ENCODE peak calls at places on chromosomes 13 and 19, in seven cellular contexts. One of them, this sample, is unnamed. For H3K9me3, the result is how much of the 10 kb centered on the place peaks cover.

GRCh38 chr13:51066091-51066831 is 44.8 kb downstream of the C13orf42 start:
- DNase-seq in pancreas: no peak
- DNase-seq in upper lobe of right lung: no peak
- DNase-seq in CD8-positive, alpha-beta T cell: no peak
- DNase-seq in heart left ventricle: peak
- DNase-seq in cardiac muscle cell: no peak
- DNase-seq in hepatocyte: no peak
- DNase-seq in this sample: no peak

GRCh38 chr13:95641961-95642621 is 2.4 kb downstream of the DZIP1 start:
- DNase-seq in CD8-positive, alpha-beta T cell: no peak
- DNase-seq in cardiac muscle cell: peak
- DNase-seq in hepatocyte: peak
- DNase-seq in pancreas: peak
- DNase-seq in upper lobe of right lung: peak
- DNase-seq in heart left ventricle: peak
- DNase-seq in this sample: peak

GRCh38 chr13:28978574-28978973 is 158.4 kb downstream of the MTUS2 start:
- DNase-seq in CD8-positive, alpha-beta T cell: no peak
- DNase-seq in upper lobe of right lung: no peak
- DNase-seq in heart left ventricle: no peak
- DNase-seq in cardiac muscle cell: no peak
- DNase-seq in pancreas: no peak
- DNase-seq in hepatocyte: no peak
- DNase-seq in this sample: no peak

GRCh38 chr19:1401138-1401888 is at the start of gene GAMT:
- DNase-seq in CD8-positive, alpha-beta T cell: peak
- DNase-seq in cardiac muscle cell: peak
- DNase-seq in heart left ventricle: peak
- DNase-seq in pancreas: no peak
- DNase-seq in upper lobe of right lung: no peak
- DNase-seq in hepatocyte: peak
- DNase-seq in this sample: no peak

GRCh38 chr13:114074671-114075315 is 57.6 kb downstream of the RASA3 start:
- DNase-seq in cardiac muscle cell: no peak
- DNase-seq in upper lobe of right lung: peak
- DNase-seq in pancreas: no peak
- DNase-seq in heart left ventricle: peak
- DNase-seq in CD8-positive, alpha-beta T cell: no peak
- DNase-seq in hepatocyte: no peak
- DNase-seq in this sample: peak

GRCh38 chr19:17311455-17312248 is 2.3 kb downstream of the DDA1 start:
- DNase-seq in pancreas: no peak
- DNase-seq in upper lobe of right lung: no peak
- DNase-seq in heart left ventricle: no peak
- DNase-seq in hepatocyte: peak
- DNase-seq in cardiac muscle cell: no peak
- DNase-seq in CD8-positive, alpha-beta T cell: no peak
- DNase-seq in this sample: no peak

GRCh38 chr13:29507356-29507755 is 88.1 kb downstream of the SLC7A1 start:
- DNase-seq in CD8-positive, alpha-beta T cell: no peak
- DNase-seq in heart left ventricle: no peak
- DNase-seq in hepatocyte: no peak
- DNase-seq in upper lobe of right lung: peak
- DNase-seq in pancreas: peak
- DNase-seq in cardiac muscle cell: no peak
- DNase-seq in this sample: no peak

GRCh38 chr13:109345433-109345941 is 440.9 kb downstream of the IRS2 start:
- DNase-seq in heart left ventricle: no peak
- DNase-seq in pancreas: no peak
- DNase-seq in CD8-positive, alpha-beta T cell: no peak
- DNase-seq in cardiac muscle cell: no peak
- DNase-seq in upper lobe of right lung: no peak
- DNase-seq in hepatocyte: no peak
- DNase-seq in this sample: no peak

GRCh38 chr19:51020988-51021651 is 1.6 kb upstream of the KLK10 start:
- DNase-seq in pancreas: no peak
- DNase-seq in hepatocyte: peak
- DNase-seq in upper lobe of right lung: no peak
- DNase-seq in cardiac muscle cell: peak
- DNase-seq in CD8-positive, alpha-beta T cell: no peak
- DNase-seq in heart left ventricle: no peak
- DNase-seq in this sample: no peak

GRCh38 chr19:34232566-34233481 is 21.5 kb upstream of the GARRE1 start:
- DNase-seq in CD8-positive, alpha-beta T cell: no peak
- DNase-seq in hepatocyte: peak
- DNase-seq in cardiac muscle cell: no peak
- DNase-seq in upper lobe of right lung: no peak
- DNase-seq in pancreas: no peak
- DNase-seq in heart left ventricle: peak
- DNase-seq in this sample: no peak

GRCh38 chr13:98664047-98664446 is 87.1 kb upstream of the STK24 start:
- DNase-seq in heart left ventricle: no peak
- DNase-seq in CD8-positive, alpha-beta T cell: no peak
- DNase-seq in pancreas: no peak
- DNase-seq in hepatocyte: no peak
- DNase-seq in upper lobe of right lung: no peak
- DNase-seq in cardiac muscle cell: no peak
- DNase-seq in this sample: no peak

GRCh38 chr19:49746206-49746958 is 16.7 kb downstream of the TSKS start:
- DNase-seq in CD8-positive, alpha-beta T cell: peak
- DNase-seq in cardiac muscle cell: no peak
- DNase-seq in pancreas: no peak
- DNase-seq in upper lobe of right lung: peak
- DNase-seq in heart left ventricle: peak
- DNase-seq in hepatocyte: no peak
- DNase-seq in this sample: peak

GRCh38 chr13:29978211-29978610 is 127.8 kb upstream of the UBL3 start:
- DNase-seq in cardiac muscle cell: no peak
- DNase-seq in upper lobe of right lung: no peak
- DNase-seq in heart left ventricle: no peak
- DNase-seq in CD8-positive, alpha-beta T cell: no peak
- DNase-seq in pancreas: no peak
- DNase-seq in hepatocyte: no peak
- DNase-seq in this sample: no peak

GRCh38 chr13:39900106-39900750 is 244.8 kb downstream of the COG6 start:
- DNase-seq in hepatocyte: no peak
- DNase-seq in cardiac muscle cell: no peak
- DNase-seq in pancreas: no peak
- DNase-seq in upper lobe of right lung: no peak
- DNase-seq in CD8-positive, alpha-beta T cell: no peak
- DNase-seq in heart left ventricle: no peak
- DNase-seq in this sample: no peak

GRCh38 chr13:51764184-51765141 is 39.5 kb downstream of the DHRS12 start:
- DNase-seq in heart left ventricle: peak
- DNase-seq in cardiac muscle cell: peak
- DNase-seq in CD8-positive, alpha-beta T cell: peak
- DNase-seq in hepatocyte: peak
- DNase-seq in pancreas: peak
- DNase-seq in upper lobe of right lung: no peak
- DNase-seq in this sample: peak

GRCh38 chr13:76386316-76386715 is 499.9 kb downstream of the KCTD12 start:
- DNase-seq in upper lobe of right lung: no peak
- DNase-seq in heart left ventricle: no peak
- DNase-seq in pancreas: no peak
- DNase-seq in CD8-positive, alpha-beta T cell: no peak
- DNase-seq in cardiac muscle cell: no peak
- DNase-seq in hepatocyte: no peak
- DNase-seq in this sample: no peak

GRCh38 chr19:48798937-48799336 is 11.9 kb downstream of the BCAT2 start:
- DNase-seq in pancreas: no peak
- DNase-seq in upper lobe of right lung: no peak
- DNase-seq in cardiac muscle cell: no peak
- DNase-seq in hepatocyte: no peak
- DNase-seq in heart left ventricle: no peak
- DNase-seq in CD8-positive, alpha-beta T cell: no peak
- DNase-seq in this sample: peak

GRCh38 chr13:32883501-32883900 is 132.7 kb upstream of the KL start:
- DNase-seq in upper lobe of right lung: no peak
- DNase-seq in CD8-positive, alpha-beta T cell: no peak
- DNase-seq in cardiac muscle cell: no peak
- DNase-seq in pancreas: peak
- DNase-seq in heart left ventricle: no peak
- DNase-seq in hepatocyte: no peak
- DNase-seq in this sample: no peak

GRCh38 chr13:28056970-28057712 is 43.2 kb downstream of the FLT3 start:
- DNase-seq in pancreas: no peak
- DNase-seq in heart left ventricle: no peak
- DNase-seq in CD8-positive, alpha-beta T cell: no peak
- DNase-seq in upper lobe of right lung: no peak
- DNase-seq in hepatocyte: no peak
- DNase-seq in cardiac muscle cell: no peak
- DNase-seq in this sample: no peak

GRCh38 chr13:94110011-94110410 is 369.5 kb downstream of the DCT start:
- DNase-seq in heart left ventricle: no peak
- DNase-seq in upper lobe of right lung: no peak
- DNase-seq in hepatocyte: no peak
- DNase-seq in pancreas: no peak
- DNase-seq in CD8-positive, alpha-beta T cell: no peak
- DNase-seq in cardiac muscle cell: no peak
- DNase-seq in this sample: no peak

GRCh38 chr13:53351040-53351439 is 322.4 kb downstream of the OLFM4 start:
- DNase-seq in upper lobe of right lung: no peak
- DNase-seq in heart left ventricle: no peak
- DNase-seq in cardiac muscle cell: no peak
- DNase-seq in pancreas: no peak
- DNase-seq in hepatocyte: no peak
- DNase-seq in CD8-positive, alpha-beta T cell: no peak
- DNase-seq in this sample: no peak

GRCh38 chr13:47281981-47282380 is 385.1 kb upstream of the HTR2A start:
- DNase-seq in CD8-positive, alpha-beta T cell: no peak
- DNase-seq in pancreas: no peak
- DNase-seq in heart left ventricle: no peak
- DNase-seq in cardiac muscle cell: no peak
- DNase-seq in hepatocyte: no peak
- DNase-seq in upper lobe of right lung: no peak
- DNase-seq in this sample: no peak

GRCh38 chr19:8482696-8483095 is 19.7 kb downstream of the PRAM1 start:
- DNase-seq in hepatocyte: no peak
- DNase-seq in pancreas: no peak
- DNase-seq in CD8-positive, alpha-beta T cell: no peak
- DNase-seq in cardiac muscle cell: no peak
- DNase-seq in heart left ventricle: no peak
- DNase-seq in upper lobe of right lung: no peak
- DNase-seq in this sample: no peak

GRCh38 chr13:27915301-27916207 is 4.2 kb upstream of the PDX1 start:
- DNase-seq in heart left ventricle: no peak
- DNase-seq in pancreas: no peak
- DNase-seq in CD8-positive, alpha-beta T cell: no peak
- DNase-seq in hepatocyte: no peak
- DNase-seq in upper lobe of right lung: no peak
- DNase-seq in cardiac muscle cell: no peak
- DNase-seq in this sample: no peak

DNA sequence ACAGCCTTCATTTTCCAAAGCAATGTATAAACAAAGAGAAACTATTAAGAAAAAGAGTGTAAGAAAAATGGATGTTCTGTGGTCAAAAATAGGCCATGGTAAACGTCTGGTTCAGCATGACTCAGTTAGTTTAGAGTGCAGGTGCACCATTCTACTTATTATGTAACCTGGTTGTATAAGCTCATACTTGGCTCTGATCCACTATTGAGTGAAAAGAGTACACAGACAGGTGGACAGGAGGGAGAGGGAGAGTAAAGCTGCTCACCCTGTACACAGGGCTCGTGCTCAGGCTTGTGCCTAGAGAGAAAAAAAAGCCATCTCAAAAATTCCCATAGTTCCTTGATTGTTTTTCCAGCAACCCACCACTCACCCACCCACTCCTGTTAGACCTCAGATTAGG is 85.8 kb upstream of the ZNF91 start:
- DNase-seq in cardiac muscle cell: no peak
- DNase-seq in upper lobe of right lung: no peak
- DNase-seq in CD8-positive, alpha-beta T cell: no peak
- DNase-seq in heart left ventricle: no peak
- DNase-seq in hepatocyte: no peak
- DNase-seq in pancreas: no peak
- DNase-seq in this sample: no peak
- H3K9me3 ChIP-seq in cardiac muscle cell: under half
- H3K9me3 ChIP-seq in upper lobe of right lung: under half
- H3K9me3 ChIP-seq in CD8-positive, alpha-beta T cell: under half
- H3K9me3 ChIP-seq in heart left ventricle: under half
- H3K9me3 ChIP-seq in hepatocyte: under half
- H3K9me3 ChIP-seq in pancreas: under half
- H3K9me3 ChIP-seq in this sample: under half

DNA sequence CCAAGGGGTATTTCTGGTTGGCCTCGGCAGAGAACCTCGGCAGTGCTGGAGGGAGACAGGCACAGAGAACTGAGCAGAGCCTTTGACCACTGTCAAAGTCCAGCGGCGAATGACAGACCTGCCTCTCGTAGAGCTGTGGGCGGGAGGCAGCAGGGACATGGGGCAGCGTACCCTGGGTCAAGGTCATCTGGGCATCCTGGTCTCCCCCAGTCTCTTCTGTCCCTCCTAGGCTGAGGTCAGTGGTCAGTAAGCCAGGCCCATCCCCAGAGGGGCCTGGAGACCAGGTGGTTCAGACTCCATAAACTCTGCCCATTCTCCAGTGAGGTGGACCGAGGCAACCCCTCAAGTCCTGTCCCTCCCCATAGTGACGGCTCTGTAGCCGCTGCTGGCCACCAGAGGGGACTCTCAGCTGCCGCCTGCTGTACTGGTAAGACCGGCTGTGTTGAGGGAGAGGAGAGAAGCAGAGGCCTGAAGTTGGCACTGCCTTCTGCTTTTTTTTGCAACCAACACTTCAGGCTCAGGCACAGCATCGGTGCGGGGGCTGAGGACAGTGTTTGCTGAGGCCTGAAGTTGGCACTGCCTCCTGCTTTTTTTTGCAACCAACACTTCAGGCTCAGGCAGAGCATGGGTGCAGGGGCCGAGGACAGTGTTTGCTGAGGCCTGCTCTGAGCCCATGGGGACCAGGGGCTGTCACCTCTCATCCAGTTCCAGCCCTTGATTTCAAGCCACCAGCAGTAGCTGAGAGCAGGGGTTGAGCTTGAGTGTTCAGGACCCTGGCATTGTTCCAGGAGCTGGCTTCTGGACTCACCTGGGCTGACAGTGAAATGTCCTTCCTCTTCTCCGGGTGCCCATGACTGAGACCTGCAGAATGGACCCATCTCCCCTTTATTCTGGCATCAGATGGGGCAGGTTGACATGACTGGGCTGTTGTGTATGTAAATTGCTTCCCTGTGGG is at the start of gene PGLYRP2:
- DNase-seq in heart left ventricle: no peak
- DNase-seq in CD8-positive, alpha-beta T cell: peak
- DNase-seq in cardiac muscle cell: no peak
- DNase-seq in upper lobe of right lung: peak
- DNase-seq in pancreas: no peak
- DNase-seq in hepatocyte: no peak
- DNase-seq in this sample: no peak
- H3K9me3 ChIP-seq in heart left ventricle: under half
- H3K9me3 ChIP-seq in CD8-positive, alpha-beta T cell: under half
- H3K9me3 ChIP-seq in cardiac muscle cell: under half
- H3K9me3 ChIP-seq in upper lobe of right lung: under half
- H3K9me3 ChIP-seq in pancreas: under half
- H3K9me3 ChIP-seq in hepatocyte: under half
- H3K9me3 ChIP-seq in this sample: under half

GRCh38 chr19:27906081-27906480 is 1306.9 kb downstream of the UQCRFS1 start:
- DNase-seq in cardiac muscle cell: no peak
- DNase-seq in heart left ventricle: no peak
- DNase-seq in pancreas: no peak
- DNase-seq in CD8-positive, alpha-beta T cell: no peak
- DNase-seq in hepatocyte: no peak
- DNase-seq in upper lobe of right lung: no peak
- DNase-seq in this sample: no peak
- H3K9me3 ChIP-seq in cardiac muscle cell: under half
- H3K9me3 ChIP-seq in heart left ventricle: under half
- H3K9me3 ChIP-seq in pancreas: under half
- H3K9me3 ChIP-seq in CD8-positive, alpha-beta T cell: under half
- H3K9me3 ChIP-seq in hepatocyte: under half
- H3K9me3 ChIP-seq in upper lobe of right lung: under half
- H3K9me3 ChIP-seq in this sample: under half

GRCh38 chr19:41570179-41570578 is 5.8 kb upstream of the CEACAM21 start:
- DNase-seq in pancreas: no peak
- DNase-seq in heart left ventricle: no peak
- DNase-seq in cardiac muscle cell: no peak
- DNase-seq in CD8-positive, alpha-beta T cell: no peak
- DNase-seq in hepatocyte: no peak
- DNase-seq in upper lobe of right lung: no peak
- DNase-seq in this sample: no peak
- H3K9me3 ChIP-seq in pancreas: under half
- H3K9me3 ChIP-seq in heart left ventricle: under half
- H3K9me3 ChIP-seq in cardiac muscle cell: under half
- H3K9me3 ChIP-seq in CD8-positive, alpha-beta T cell: under half
- H3K9me3 ChIP-seq in hepatocyte: under half
- H3K9me3 ChIP-seq in upper lobe of right lung: under half
- H3K9me3 ChIP-seq in this sample: under half